ENCODE peak calls at places on chromosomes 12 and 14, in four cellular contexts. I is heart left ventricle, U is fibroblast of mammary gland, D is fibroblast of lung. A is an unnamed sample.

GRCh38 chr14:61098711-61099110 is 117.7 kb downstream of the SLC38A6 start:
- DNase-seq in U (no peak), D (no peak), I (no peak), A (no peak)

GRCh38 chr12:63822352-63822751 is 22.1 kb upstream of the SRGAP1 start:
- DNase-seq in D (peak), I (no peak), U (peak), A (no peak)

GRCh38 chr14:90720336-90720735 is 95.9 kb downstream of the TTC7B start:
- DNase-seq in I (no peak), U (no peak), D (no peak), A (no peak)

GRCh38 chr14:22882529-22883190 is 362 bp upstream of the REM2 start:
- DNase-seq in U (peak), D (peak), I (no peak), A (no peak)

GRCh38 chr12:116937640-116938039 is 26.9 kb downstream of the FBXW8 start:
- DNase-seq in U (no peak), I (no peak), D (no peak), A (no peak)

GRCh38 chr12:127241056-127241830 is 1025.7 kb upstream of the TMEM132C start:
- DNase-seq in D (peak), U (peak), I (no peak), A (no peak)

GRCh38 chr14:93943052-93943451 is 15.9 kb downstream of the FAM181A start:
- DNase-seq in D (peak), U (peak), I (no peak), A (no peak)

GRCh38 chr12:131783915-131784541 is 44.2 kb upstream of the MMP17 start:
- DNase-seq in I (no peak), D (peak), U (peak), A (peak)

GRCh38 chr12:20305470-20305869 is 62.9 kb upstream of the PDE3A start:
- DNase-seq in D (peak), U (peak), I (no peak), A (no peak)

GRCh38 chr12:51362307-51362706 is 15.8 kb upstream of the CELA1 start:
- DNase-seq in U (no peak), D (no peak), I (no peak), A (no peak)

GRCh38 chr12:30719060-30719459 is 23.4 kb upstream of the IPO8 start:
- DNase-seq in U (peak), D (peak), I (no peak), A (no peak)

GRCh38 chr12:123267991-123268843 is 3.4 kb downstream of the CDK2AP1 start:
- DNase-seq in I (peak), U (no peak), D (peak), A (no peak)

GRCh38 chr14:89357655-89358297 is 59.3 kb downstream of the FOXN3 start:
- DNase-seq in U (no peak), I (no peak), D (no peak), A (no peak)

GRCh38 chr12:43758247-43758727 is 303 bp downstream of the PUS7L start:
- DNase-seq in I (peak), D (peak), U (peak), A (no peak)

GRCh38 chr14:99572173-99572999 is 31.6 kb downstream of the CCDC85C start:
- DNase-seq in I (no peak), U (no peak), D (no peak), A (no peak)

GRCh38 chr12:93085383-93086287 is 156.5 kb upstream of the EEA1 start:
- DNase-seq in D (no peak), I (no peak), U (no peak), A (no peak)

GRCh38 chr12:51622564-51622963 is 31.5 kb downstream of the SCN8A start:
- DNase-seq in I (no peak), D (peak), U (peak), A (no peak)

GRCh38 chr12:129067482-129067881 is 214.2 kb downstream of the GLT1D1 start:
- DNase-seq in U (no peak), I (no peak), D (peak), A (no peak)

GRCh38 chr14:42241101-42241500 is 634.4 kb downstream of the LRFN5 start:
- DNase-seq in I (no peak), D (no peak), U (no peak), A (no peak)

GRCh38 chr14:40273417-40273816 is 841.2 kb upstream of the FBXO33 start:
- DNase-seq in I (no peak), U (no peak), D (no peak), A (no peak)

GRCh38 chr14:33998263-33998662 is 47.4 kb upstream of the EGLN3 start:
- DNase-seq in I (no peak), D (no peak), U (no peak), A (no peak)

GRCh38 chr12:64187370-64187769 is 34.7 kb downstream of the KICS2 start:
- DNase-seq in U (peak), D (peak), I (no peak), A (no peak)

GRCh38 chr12:6582196-6582595 is 14.1 kb upstream of the NOP2 start:
- DNase-seq in I (no peak), D (no peak), U (no peak), A (no peak)

GRCh38 chr14:103074699-103075341 is 9.2 kb upstream of the LBHD2 start:
- DNase-seq in U (peak), I (peak), D (no peak), A (no peak)

GRCh38 chr12:93032748-93033147 is 103.7 kb upstream of the EEA1 start:
- DNase-seq in U (no peak), I (no peak), D (peak), A (no peak)

GRCh38 chr14:100898935-100899840 is 4.3 kb downstream of the RTL1 start:
- DNase-seq in U (no peak), D (no peak), I (no peak), A (no peak)

GRCh38 chr14:92737206-92737605 is 11.2 kb downstream of the LGMN start:
- DNase-seq in U (no peak), I (no peak), D (no peak), A (no peak)

GRCh38 chr12:90515199-90516175 is 439.5 kb downstream of the CCER1 start:
- DNase-seq in I (no peak), U (peak), D (peak), A (peak)

GRCh38 chr14:91315844-91316267 is 71.4 kb upstream of the GPR68 start:
- DNase-seq in I (no peak), U (no peak), D (no peak), A (peak)

GRCh38 chr12:104458645-104459555 is 2.2 kb downstream of the CHST11 start:
- DNase-seq in U (peak), D (peak), I (peak), A (peak)

GRCh38 chr12:2797721-2798418 is 3.1 kb downstream of the FKBP4 start:
- DNase-seq in D (peak), U (no peak), I (peak), A (no peak)
- TF ChIP-seq CTCF in D (peak), U (peak), I (no peak), A (peak)

DNA sequence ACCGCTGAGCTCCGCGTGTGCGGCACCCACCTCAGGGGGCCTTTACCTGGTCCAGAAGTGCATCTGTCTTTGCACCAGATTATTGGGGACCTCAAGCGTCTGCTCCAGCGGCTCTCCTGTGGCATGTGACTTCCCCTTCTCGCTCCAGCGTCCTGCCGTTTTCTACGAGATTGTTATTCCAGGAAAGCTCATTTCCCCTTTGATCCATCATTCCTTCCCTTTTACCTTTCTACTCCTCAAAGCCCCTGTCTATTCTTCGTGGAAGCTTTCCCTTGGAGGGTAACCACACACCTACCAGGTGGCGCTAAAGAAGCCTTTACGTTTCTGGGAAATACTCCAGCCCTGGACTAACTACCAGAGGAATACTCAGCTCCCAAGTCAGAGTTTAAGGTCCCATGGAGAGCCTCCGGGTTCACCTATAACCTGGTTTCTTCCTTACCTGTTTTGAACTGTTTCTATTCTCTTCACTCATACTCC is 1.5 kb downstream of the FKBP4 start:
- DNase-seq in U (no peak), D (no peak), I (no peak), A (no peak)
- TF ChIP-seq CTCF in U (no peak), D (no peak), I (no peak), A (peak)

DNA sequence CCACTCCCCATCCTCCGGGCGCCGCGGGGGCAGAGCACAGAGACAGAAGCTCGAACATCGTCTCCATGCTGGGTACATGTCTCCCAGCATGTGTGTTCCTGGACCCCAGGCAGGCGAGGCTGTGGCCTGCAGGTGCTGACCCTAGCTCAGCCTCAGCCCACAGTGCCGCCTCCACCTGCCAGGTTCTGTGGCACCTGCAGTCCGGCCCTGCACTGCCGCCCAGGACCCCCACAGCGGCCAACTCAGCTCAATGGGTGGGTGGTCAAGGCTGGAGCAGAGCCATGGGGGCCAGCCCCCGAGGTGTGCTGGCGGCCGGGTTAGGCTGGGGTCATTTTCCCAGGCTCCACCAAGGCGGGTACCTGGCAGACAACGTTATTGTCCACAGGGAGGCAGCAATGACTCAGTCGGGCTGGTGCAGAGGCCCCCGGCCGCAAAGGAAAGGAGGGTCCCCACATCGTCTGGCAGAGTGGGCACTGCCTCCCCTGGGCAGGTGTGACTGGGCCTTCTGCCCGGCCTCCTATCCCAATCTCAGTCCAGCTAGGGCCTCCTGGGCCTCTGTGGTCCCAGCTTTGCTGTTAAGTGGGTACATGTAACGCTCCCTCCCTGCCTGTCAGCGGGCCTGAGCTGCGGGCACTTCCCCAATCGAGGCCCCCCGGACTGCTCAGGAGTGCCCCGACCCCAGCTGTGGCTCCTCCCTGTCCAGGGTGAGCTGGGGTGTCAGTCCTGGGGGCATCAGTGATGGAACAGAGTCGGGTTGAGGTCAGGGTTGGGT is 20.2 kb upstream of the NUDT14 start:
- DNase-seq in I (no peak), U (no peak), D (no peak), A (no peak)
- TF ChIP-seq CTCF in I (peak), U (no peak), D (no peak), A (peak)

DNA sequence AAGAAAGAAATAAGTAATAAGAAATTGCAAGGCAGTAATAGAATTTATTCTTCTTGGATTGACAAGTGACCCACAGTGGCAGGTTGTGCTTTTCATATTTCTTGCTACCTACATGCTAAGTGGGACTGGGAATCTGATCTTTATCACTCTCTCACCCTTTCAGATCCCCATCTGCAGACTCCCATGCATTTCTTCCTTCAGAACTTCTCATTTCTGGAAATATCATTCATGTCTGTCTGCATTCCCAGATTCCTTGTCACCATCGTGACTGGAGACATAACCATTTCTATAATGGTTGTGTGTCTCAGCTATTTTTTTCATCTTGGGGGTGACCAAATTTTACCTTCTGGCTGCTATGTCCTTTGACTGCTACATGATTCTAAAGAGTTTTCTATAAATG is 4.0 kb upstream of the OR6C65 start:
- DNase-seq in I (no peak), D (no peak), U (no peak), A (no peak)
- TF ChIP-seq CTCF in I (no peak), D (no peak), U (no peak), A (no peak)

GRCh38 chr12:57272337-57273151 is 21.6 kb upstream of the STAC3 start:
- DNase-seq in I (peak), U (peak), D (peak), A (no peak)
- TF ChIP-seq CTCF in I (no peak), U (no peak), D (no peak), A (no peak)

GRCh38 chr12:22715254-22715653 is 90.3 kb downstream of the ETNK1 start:
- DNase-seq in I (no peak), D (no peak), U (no peak), A (no peak)

GRCh38 chr12:22712083-22712482 is 87.1 kb downstream of the ETNK1 start:
- DNase-seq in U (no peak), I (no peak), D (no peak), A (no peak)

GRCh38 chr12:22709292-22709691 is 84.3 kb downstream of the ETNK1 start:
- DNase-seq in D (no peak), U (peak), I (no peak), A (peak)
- TF ChIP-seq CTCF in D (peak), U (peak), I (peak), A (peak)

A was measured in GM13977.